ENCODE peak calls at places on chromosomes 1 and 21, in four cellular contexts. One of them, this sample, is unnamed.

GRCh38 chr21:24583473-24583872 is 1023.8 kb downstream of the MRPL39 start:
- DNase-seq in H1: no peak
- DNase-seq in neuronal stem cell: no peak
- DNase-seq in IMR-90: no peak
- DNase-seq in this sample: no peak

GRCh38 chr1:224805889-224806288 is 123.6 kb upstream of the DNAH14 start:
- DNase-seq in IMR-90: no peak
- DNase-seq in neuronal stem cell: no peak
- DNase-seq in H1: no peak
- DNase-seq in this sample: no peak

GRCh38 chr1:2557146-2558029 is 1.2 kb downstream of the TNFRSF14 start:
- DNase-seq in IMR-90: no peak
- DNase-seq in H1: no peak
- DNase-seq in neuronal stem cell: no peak
- DNase-seq in this sample: no peak

GRCh38 chr21:34889537-34890257 is 159.4 kb downstream of the RUNX1 start:
- DNase-seq in IMR-90: peak
- DNase-seq in H1: peak
- DNase-seq in neuronal stem cell: no peak
- DNase-seq in this sample: peak

GRCh38 chr1:66930823-66931174 is 6.0 kb downstream of the MIER1 start:
- DNase-seq in H1: no peak
- DNase-seq in neuronal stem cell: no peak
- DNase-seq in IMR-90: no peak
- DNase-seq in this sample: no peak

GRCh38 chr1:101198842-101199636 is 37.8 kb upstream of the S1PR1 start:
- DNase-seq in H1: no peak
- DNase-seq in IMR-90: no peak
- DNase-seq in neuronal stem cell: no peak
- DNase-seq in this sample: no peak

GRCh38 chr1:1594602-1594981 is 5.3 kb downstream of the FNDC10 start:
- DNase-seq in neuronal stem cell: no peak
- DNase-seq in H1: no peak
- DNase-seq in IMR-90: no peak
- DNase-seq in this sample: no peak

GRCh38 chr21:22393324-22393723 is 1395.1 kb downstream of the NCAM2 start:
- DNase-seq in neuronal stem cell: no peak
- DNase-seq in IMR-90: no peak
- DNase-seq in H1: no peak
- DNase-seq in this sample: no peak

GRCh38 chr21:42653492-42654061 is at the start of gene PDE9A:
- DNase-seq in IMR-90: no peak
- DNase-seq in neuronal stem cell: peak
- DNase-seq in H1: peak
- DNase-seq in this sample: peak

GRCh38 chr1:221634010-221634409 is 107.9 kb downstream of the DUSP10 start:
- DNase-seq in neuronal stem cell: no peak
- DNase-seq in IMR-90: no peak
- DNase-seq in H1: no peak
- DNase-seq in this sample: no peak

GRCh38 chr1:247721222-247721621 is 4.8 kb upstream of the OR6F1 start:
- DNase-seq in H1: no peak
- DNase-seq in neuronal stem cell: no peak
- DNase-seq in IMR-90: no peak
- DNase-seq in this sample: no peak

DNA sequence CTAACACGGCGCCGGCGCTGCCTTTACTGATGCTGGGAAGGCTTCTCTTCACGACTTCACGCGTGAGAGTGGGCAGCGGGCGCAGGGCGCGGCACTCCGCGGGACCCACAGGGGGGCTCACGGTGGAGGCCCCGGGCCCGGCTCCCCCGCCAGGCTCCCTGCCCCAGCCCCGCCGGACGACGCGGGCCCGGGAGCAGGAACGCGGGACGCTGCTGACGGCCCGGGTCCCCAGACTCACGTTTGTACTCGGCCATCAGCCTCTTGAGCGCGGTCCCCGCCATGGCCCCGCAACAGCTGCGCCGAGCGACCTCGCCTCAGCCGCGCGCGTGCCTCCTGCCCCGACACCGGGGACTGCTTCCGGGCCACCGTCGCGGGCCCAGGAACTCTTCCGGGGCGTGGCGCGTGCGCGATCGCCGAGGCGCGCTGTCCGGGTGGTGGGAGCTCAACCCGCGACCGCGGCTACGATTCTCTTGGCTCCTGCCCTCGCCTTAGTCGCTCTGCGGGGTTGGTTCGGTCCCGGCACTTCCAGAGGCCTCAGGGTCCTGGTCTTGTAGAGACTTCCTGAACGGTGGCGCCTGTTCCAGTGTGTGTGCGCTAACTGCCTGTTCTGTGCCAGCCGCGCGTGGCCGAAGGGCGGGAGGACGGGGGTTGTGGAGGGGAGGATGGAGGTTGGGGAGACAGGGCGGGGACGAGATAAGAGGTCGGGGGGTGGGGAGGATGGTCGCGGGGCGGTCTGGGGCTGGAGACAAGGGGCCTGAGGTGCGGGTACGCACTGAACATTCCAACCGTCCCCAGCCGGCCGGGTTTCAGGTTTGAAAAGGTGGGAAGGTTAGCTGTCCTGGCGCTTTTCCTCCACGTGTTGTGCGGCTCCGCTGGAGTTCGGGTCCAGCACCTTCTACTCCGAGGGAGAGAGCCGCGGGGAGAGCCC is at the start of gene UBE2G2:
- DNase-seq in H1: peak
- DNase-seq in neuronal stem cell: peak
- DNase-seq in IMR-90: peak
- DNase-seq in this sample: peak
- H2BK5ac ChIP-seq in H1: peak
- H2BK5ac ChIP-seq in neuronal stem cell: peak
- H2BK5ac ChIP-seq in IMR-90: peak
- H2BK5ac ChIP-seq in this sample: peak

DNA sequence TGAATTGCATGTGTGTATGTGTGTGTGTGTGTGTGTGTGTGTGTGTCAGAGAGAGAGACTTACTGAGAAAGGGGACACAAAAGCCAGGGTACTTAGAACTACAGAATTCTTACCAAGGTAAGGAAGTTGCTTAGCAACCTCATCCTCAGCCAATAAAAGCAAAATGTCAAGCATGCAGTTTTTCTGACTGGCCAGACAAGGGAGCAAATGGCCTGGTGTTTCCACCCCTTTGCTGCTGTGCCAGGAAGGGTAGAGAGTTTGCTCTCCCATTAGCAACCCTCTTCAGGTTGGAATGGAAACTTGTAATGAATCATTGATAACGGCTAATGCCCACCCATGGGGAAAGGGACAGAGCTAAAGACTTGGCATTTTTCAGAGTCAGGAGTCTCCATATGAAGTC is 10.7 kb downstream of the RXRG start:
- DNase-seq in neuronal stem cell: peak
- DNase-seq in IMR-90: no peak
- DNase-seq in H1: no peak
- DNase-seq in this sample: peak
- H2BK5ac ChIP-seq in neuronal stem cell: no peak
- H2BK5ac ChIP-seq in IMR-90: no peak
- H2BK5ac ChIP-seq in H1: no peak
- H2BK5ac ChIP-seq in this sample: no peak

GRCh38 chr1:60822252-60822651 is 260.1 kb upstream of the NFIA start:
- DNase-seq in neuronal stem cell: no peak
- DNase-seq in IMR-90: no peak
- DNase-seq in H1: no peak
- DNase-seq in this sample: no peak
- H2BK5ac ChIP-seq in neuronal stem cell: no peak
- H2BK5ac ChIP-seq in IMR-90: no peak
- H2BK5ac ChIP-seq in H1: no peak
- H2BK5ac ChIP-seq in this sample: no peak

GRCh38 chr1:218658899-218659298 is 313.8 kb downstream of the TGFB2 start:
- DNase-seq in IMR-90: peak
- DNase-seq in H1: no peak
- DNase-seq in neuronal stem cell: no peak
- DNase-seq in this sample: peak
- H2BK5ac ChIP-seq in IMR-90: peak
- H2BK5ac ChIP-seq in H1: no peak
- H2BK5ac ChIP-seq in neuronal stem cell: no peak
- H2BK5ac ChIP-seq in this sample: no peak